ENCODE peak calls at places on chromosomes 11 and 22, in four cellular contexts. B is A549, T is astrocyte of the spinal cord, R is testis. Z is an unnamed sample.

GRCh38 chr11:124643605-124644425 is 21.2 kb downstream of the TBRG1 start:
- DNase-seq in B (no peak), T (peak), R (no peak), Z (peak)

GRCh38 chr11:64081663-64082442 is 46.1 kb downstream of the FLRT1 start:
- DNase-seq in B (no peak), T (no peak), R (no peak), Z (no peak)

GRCh38 chr11:121237686-121238658 is 54.6 kb upstream of the SC5D start:
- DNase-seq in B (no peak), T (peak), R (no peak), Z (no peak)

GRCh38 chr11:65500262-65501004 is 1.6 kb downstream of the MALAT1 start:
- DNase-seq in B (peak), T (peak), R (no peak), Z (no peak)

GRCh38 chr11:65340226-65340625 is 6.6 kb downstream of the DPF2 start:
- DNase-seq in B (no peak), T (no peak), R (no peak), Z (no peak)

GRCh38 chr11:70402685-70403084 is 4.4 kb downstream of the CTTN start:
- DNase-seq in B (no peak), T (no peak), R (no peak), Z (no peak)

GRCh38 chr11:134228625-134229024 is 4.2 kb downstream of the VPS26B start:
- DNase-seq in B (no peak), T (peak), R (no peak), Z (peak)

GRCh38 chr11:66985508-66986177 is 10.5 kb downstream of the C11orf86 start:
- DNase-seq in B (no peak), T (no peak), R (no peak), Z (no peak)

GRCh38 chr22:41576877-41577276 is 12.8 kb downstream of the PMM1 start:
- DNase-seq in B (peak), T (peak), R (peak), Z (no peak)

GRCh38 chr11:41382927-41383326 is 76.5 kb downstream of the LRRC4C start:
- DNase-seq in B (no peak), T (peak), R (peak), Z (no peak)

GRCh38 chr11:134040386-134041297 is 28.2 kb upstream of the JAM3 start:
- DNase-seq in B (no peak), T (peak), R (no peak), Z (no peak)

GRCh38 chr11:64007160-64007628 is 21.0 kb downstream of the OTUB1 start:
- DNase-seq in B (peak), T (no peak), R (peak), Z (no peak)

GRCh38 chr11:46362146-46363030 is 15.1 kb downstream of the DGKZ start:
- DNase-seq in B (no peak), T (no peak), R (no peak), Z (no peak)

GRCh38 chr11:14378171-14378570 is 19.2 kb upstream of the RRAS2 start:
- DNase-seq in B (no peak), T (no peak), R (no peak), Z (no peak)

GRCh38 chr11:41921991-41922390 is 462.5 kb upstream of the LRRC4C start:
- DNase-seq in B (no peak), T (no peak), R (no peak), Z (no peak)

GRCh38 chr11:74443071-74443864 is 24.1 kb downstream of the KCNE3 start:
- DNase-seq in B (peak), T (peak), R (no peak), Z (no peak)

DNA sequence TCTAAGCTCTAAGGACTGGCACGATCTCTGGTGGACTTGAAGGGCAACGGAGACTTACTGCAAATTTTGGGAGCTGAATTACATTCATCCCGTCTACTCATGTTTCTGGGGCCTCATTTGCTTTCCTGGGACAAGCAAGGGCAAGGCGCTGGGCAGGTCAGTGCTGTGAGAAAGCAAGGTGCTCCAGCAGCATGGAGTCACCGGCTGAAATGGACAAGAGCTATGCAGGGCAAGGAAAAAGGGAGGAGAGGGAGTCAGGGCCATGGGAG is 25.6 kb downstream of the FLI1 start:
- DNase-seq in B (no peak), T (no peak), R (no peak), Z (no peak)
- H3K4me3 ChIP-seq in B (no peak), T (no peak), R (no peak), Z (no peak)

GRCh38 chr22:29478326-29479276 is 1.4 kb upstream of the NEFH start:
- DNase-seq in B (peak), T (no peak), R (peak), Z (no peak)

GRCh38 chr22:29477919-29478318 is 2.1 kb upstream of the NEFH start:
- DNase-seq in B (peak), T (no peak), R (no peak), Z (no peak)

GRCh38 chr22:29480512-29481264 is 670 bp downstream of the NEFH start:
- DNase-seq in B (no peak), T (peak), R (peak), Z (peak)

GRCh38 chr22:29480262-29480511 is 169 bp downstream of the NEFH start:
- DNase-seq in B (no peak), T (no peak), R (no peak), Z (no peak)

GRCh38 chr22:29479417-29480261 is at the start of gene NEFH:
- DNase-seq in B (no peak), T (no peak), R (no peak), Z (no peak)
- H3K4me3 ChIP-seq in B (no peak), T (peak), R (peak), Z (peak)

GRCh38 chr11:18720086-18720810 is 5.7 kb downstream of the IGSF22 start:
- DNase-seq in B (no peak), T (peak), R (no peak), Z (no peak)
- H3K4me3 ChIP-seq in B (no peak), T (no peak), R (peak), Z (no peak)

GRCh38 chr22:40331706-40332105 is 14.6 kb upstream of the ADSL start:
- DNase-seq in B (no peak), T (no peak), R (no peak), Z (no peak)

GRCh38 chr22:40335358-40335757 is 10.9 kb upstream of the ADSL start:
- DNase-seq in B (no peak), T (no peak), R (no peak), Z (no peak)

GRCh38 chr22:40332319-40332781 is 13.9 kb upstream of the ADSL start:
- DNase-seq in B (no peak), T (peak), R (no peak), Z (peak)

GRCh38 chr22:40334899-40335298 is 11.4 kb upstream of the ADSL start:
- DNase-seq in B (no peak), T (no peak), R (no peak), Z (no peak)

GRCh38 chr22:40334060-40334459 is 12.2 kb upstream of the ADSL start:
- DNase-seq in B (no peak), T (no peak), R (no peak), Z (no peak)
- H3K4me3 ChIP-seq in B (no peak), T (no peak), R (no peak), Z (no peak)

DNA sequence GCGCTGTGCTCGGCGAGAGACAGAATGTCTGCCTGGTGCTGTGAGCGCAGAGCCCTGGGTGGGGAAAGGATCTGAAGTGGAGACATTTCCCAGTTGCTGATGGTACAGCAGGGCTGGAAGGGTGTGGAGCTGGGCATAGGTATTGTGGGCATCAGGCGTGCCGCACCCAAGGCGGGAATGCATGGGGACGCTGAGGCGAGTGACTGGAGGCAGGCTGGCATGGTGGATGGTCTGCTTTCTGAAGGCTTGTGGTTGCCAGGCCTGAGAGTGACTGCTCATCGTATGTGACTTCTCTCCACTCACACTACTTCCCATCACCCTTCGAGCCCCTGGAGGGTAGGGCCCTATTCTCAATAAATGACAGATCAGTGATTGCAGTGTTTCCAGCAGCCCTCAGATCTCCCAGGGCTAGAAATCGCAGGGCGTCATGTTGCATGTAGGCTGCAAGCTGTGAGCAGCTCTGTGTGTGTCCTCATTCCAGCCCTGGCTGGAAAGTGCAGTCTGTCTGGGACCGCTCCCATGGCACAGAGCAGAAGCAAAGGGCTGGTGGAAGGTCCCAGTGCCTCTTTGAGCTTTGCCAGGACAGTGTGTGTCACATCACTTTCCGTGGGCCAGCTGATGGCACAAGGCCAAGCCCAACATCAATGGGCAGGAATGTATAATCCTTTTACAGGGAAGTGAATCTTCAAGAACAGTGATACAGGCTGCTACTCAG is 67.7 kb downstream of the TBC1D22A start:
- DNase-seq in B (peak), T (peak), R (peak), Z (peak)
- H3K4me3 ChIP-seq in B (peak), T (no peak), R (no peak), Z (no peak)

DNA sequence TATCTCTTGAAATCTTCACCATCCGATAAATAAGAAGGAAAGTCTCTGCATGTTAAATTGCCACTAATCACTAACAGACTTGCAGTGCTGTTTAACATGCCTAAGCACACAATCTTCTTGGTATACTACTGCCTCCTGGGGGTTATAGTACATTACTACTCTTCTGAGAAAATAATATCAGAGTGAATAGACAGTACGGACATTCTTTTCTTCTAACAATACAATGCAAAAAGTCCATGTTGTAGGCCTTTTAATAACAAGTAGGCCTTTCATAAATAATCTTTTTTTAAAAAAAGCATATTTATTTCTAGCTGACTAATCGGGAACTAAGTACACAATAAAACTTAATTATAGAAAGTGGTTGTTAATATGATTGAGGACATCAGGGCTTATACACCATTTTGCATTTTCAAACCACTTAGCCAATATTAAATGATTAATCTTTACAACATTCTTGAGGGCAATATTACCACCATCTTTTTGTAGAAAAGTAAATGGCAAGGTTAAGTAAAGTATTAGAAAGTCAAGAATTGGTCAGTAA is 84.8 kb downstream of the TTC28 start:
- DNase-seq in B (peak), T (peak), R (no peak), Z (no peak)
- H3K4me3 ChIP-seq in B (no peak), T (no peak), R (no peak), Z (no peak)

DNA sequence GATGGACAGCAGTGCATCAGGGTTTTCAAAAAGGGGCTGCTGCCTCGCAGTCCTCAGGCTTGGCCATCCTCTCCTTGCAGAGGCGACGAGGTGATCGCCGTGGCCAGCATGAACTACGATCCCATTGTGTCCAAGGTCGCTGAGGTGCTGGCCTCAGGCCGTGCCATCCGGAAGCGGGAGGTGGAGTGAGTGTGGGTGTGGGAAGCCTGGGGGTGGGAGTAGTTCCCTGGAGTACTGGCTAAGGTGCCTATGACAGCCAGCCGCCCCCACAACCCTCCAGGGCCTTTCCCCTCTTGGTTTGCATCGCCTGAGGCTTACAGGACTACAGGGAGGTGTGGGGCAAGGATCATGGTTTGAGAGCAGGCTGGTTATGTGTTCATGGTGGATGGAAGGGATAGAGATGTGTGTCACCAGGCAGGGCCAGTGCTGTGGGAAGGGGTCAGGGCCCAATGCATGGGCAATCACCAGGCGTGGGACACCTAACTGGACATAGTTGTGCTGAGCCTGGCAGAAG is 2.1 kb upstream of the LZTR1 start:
- DNase-seq in B (no peak), T (no peak), R (no peak), Z (no peak)
- H3K4me3 ChIP-seq in B (no peak), T (peak), R (no peak), Z (peak)

DNA sequence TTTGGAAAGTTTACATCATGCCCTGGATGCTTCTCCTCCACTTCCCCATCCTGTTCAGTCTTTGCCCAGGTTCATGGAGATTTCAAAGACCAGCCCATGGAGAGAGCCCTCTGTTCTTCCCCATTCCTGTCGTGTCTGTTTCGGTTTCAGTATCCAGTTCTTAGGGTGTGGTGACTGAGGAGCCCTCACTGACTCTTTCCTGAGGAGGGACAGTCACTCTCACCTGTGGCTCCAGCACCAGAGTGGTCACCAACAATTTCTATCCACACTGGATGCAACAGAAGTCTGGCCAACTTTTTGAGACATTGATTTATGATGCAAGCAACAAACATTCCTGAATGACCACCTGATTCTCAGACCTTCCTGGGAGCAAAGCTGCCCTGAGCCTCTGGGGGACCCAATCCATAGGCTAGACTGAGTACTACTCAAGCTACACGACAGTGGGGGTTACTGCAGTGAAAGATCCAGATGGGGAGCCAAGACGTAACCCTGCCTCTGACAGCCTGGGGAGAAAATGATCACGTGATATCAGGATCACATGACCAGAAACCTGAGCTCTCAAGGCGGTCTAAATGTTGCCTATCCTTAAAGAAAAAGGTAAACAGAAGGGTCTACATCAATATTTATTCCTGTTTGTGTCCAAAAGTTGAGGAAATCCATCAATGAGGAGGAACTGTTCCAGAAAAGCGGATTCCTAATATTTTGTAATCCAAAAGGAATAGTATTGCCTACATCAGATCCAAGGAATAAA is 76.2 kb upstream of the VPREB1 start:
- DNase-seq in B (peak), T (peak), R (no peak), Z (peak)
- H3K4me3 ChIP-seq in B (peak), T (no peak), R (no peak), Z (peak)

Z was measured in skeletal muscle cell.